ENCODE peak calls at places on chromosome 20, in six cellular contexts. H is A549, F is tibial nerve, I is Peyer's patch, X is lower leg skin, V is IMR-90. E is an unnamed sample.

GRCh38 chr20:25273046-25273445 is 25.2 kb downstream of the PYGB start:
- DNase-seq in H (no peak), X (peak), F (no peak), V (no peak), I (peak), E (no peak)

GRCh38 chr20:63580796-63581461 is 6.9 kb upstream of the HELZ2 start:
- DNase-seq in V (peak), I (peak), H (peak), F (peak), X (no peak), E (no peak)

GRCh38 chr20:43536817-43537440 is 21.9 kb upstream of the SGK2 start:
- DNase-seq in F (no peak), V (peak), H (no peak), I (no peak), X (peak), E (no peak)

GRCh38 chr20:38804682-38805501 is 605 bp upstream of the PPP1R16B start:
- DNase-seq in H (no peak), X (peak), V (no peak), I (peak), F (no peak), E (no peak)

GRCh38 chr20:64188682-64189529 is 24.7 kb downstream of the MYT1 start:
- DNase-seq in I (no peak), H (peak), F (peak), X (no peak), V (peak), E (no peak)

GRCh38 chr20:34062651-34063482 is 49.2 kb downstream of the EIF2S2 start:
- DNase-seq in F (no peak), V (peak), H (no peak), I (no peak), X (no peak), E (peak)

GRCh38 chr20:53321596-53321995 is 272.0 kb downstream of the ZNF217 start:
- DNase-seq in F (no peak), X (no peak), H (no peak), V (no peak), I (no peak), E (no peak)

GRCh38 chr20:41181567-41181966 is 44.2 kb downstream of the PLCG1 start:
- DNase-seq in X (peak), F (peak), I (peak), V (no peak), H (no peak), E (no peak)

GRCh38 chr20:38270869-38271608 is 10.5 kb upstream of the KIAA1755 start:
- DNase-seq in I (no peak), H (peak), V (peak), F (peak), X (peak), E (no peak)

GRCh38 chr20:36004045-36004444 is 35.7 kb downstream of the CNBD2 start:
- DNase-seq in V (no peak), X (no peak), H (no peak), I (no peak), F (no peak), E (no peak)

GRCh38 chr20:19757973-19758887 is at the start of gene RIN2:
- DNase-seq in V (peak), H (peak), X (peak), I (peak), F (peak), E (peak)
- TF ChIP-seq POLR2A in V (no peak), H (peak), X (no peak), I (peak), F (no peak), E (no peak)

GRCh38 chr20:59230385-59230784 is 66.8 kb downstream of the ZNF831 start:
- DNase-seq in X (no peak), I (no peak), H (no peak), F (no peak), V (no peak), E (no peak)
- TF ChIP-seq POLR2A in X (no peak), I (no peak), H (no peak), F (no peak), V (no peak), E (no peak)

GRCh38 chr20:57440678-57441509 is 49.7 kb downstream of the RBM38 start:
- DNase-seq in H (no peak), F (peak), V (peak), X (peak), I (no peak), E (no peak)
- TF ChIP-seq POLR2A in H (no peak), F (no peak), V (no peak), X (no peak), I (no peak), E (no peak)

DNA sequence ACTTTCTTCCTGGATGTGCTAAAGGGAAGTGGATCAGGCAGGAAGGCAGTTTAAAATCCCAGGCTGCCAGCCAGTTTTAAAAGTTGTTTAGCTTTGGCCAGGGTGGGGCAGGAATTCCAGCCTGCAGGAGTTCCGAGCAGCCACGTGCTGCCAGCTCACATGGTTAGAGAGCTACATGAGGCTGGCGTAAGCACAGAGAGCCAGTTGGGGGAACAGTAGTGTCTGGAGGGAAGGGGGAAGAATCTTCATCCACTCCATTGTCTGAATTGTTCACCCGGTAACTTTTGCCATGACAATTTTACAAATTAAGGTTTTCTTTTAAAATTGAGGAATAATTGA is 12.0 kb downstream of the CDC25B start:
- DNase-seq in V (peak), H (peak), I (no peak), X (peak), F (peak), E (no peak)
- TF ChIP-seq POLR2A in V (no peak), H (no peak), I (peak), X (no peak), F (no peak), E (no peak)

GRCh38 chr20:62539646-62540045 is 63.9 kb upstream of the GATA5 start:
- DNase-seq in I (no peak), X (no peak), F (no peak), V (no peak), H (no peak), E (no peak)
- TF ChIP-seq POLR2A in I (no peak), X (no peak), F (no peak), V (no peak), H (no peak), E (no peak)

GRCh38 chr20:60167840-60168239 is 209.6 kb downstream of the CDH26 start:
- DNase-seq in F (no peak), I (no peak), H (no peak), X (no peak), V (no peak), E (no peak)
- TF ChIP-seq POLR2A in F (no peak), I (no peak), H (no peak), X (no peak), V (no peak), E (no peak)

GRCh38 chr20:44691424-44692423 is 23.4 kb upstream of the CCN5 start:
- DNase-seq in H (no peak), V (no peak), F (peak), X (peak), I (no peak), E (no peak)
- TF ChIP-seq POLR2A in H (no peak), V (no peak), F (no peak), X (no peak), I (no peak), E (no peak)

DNA sequence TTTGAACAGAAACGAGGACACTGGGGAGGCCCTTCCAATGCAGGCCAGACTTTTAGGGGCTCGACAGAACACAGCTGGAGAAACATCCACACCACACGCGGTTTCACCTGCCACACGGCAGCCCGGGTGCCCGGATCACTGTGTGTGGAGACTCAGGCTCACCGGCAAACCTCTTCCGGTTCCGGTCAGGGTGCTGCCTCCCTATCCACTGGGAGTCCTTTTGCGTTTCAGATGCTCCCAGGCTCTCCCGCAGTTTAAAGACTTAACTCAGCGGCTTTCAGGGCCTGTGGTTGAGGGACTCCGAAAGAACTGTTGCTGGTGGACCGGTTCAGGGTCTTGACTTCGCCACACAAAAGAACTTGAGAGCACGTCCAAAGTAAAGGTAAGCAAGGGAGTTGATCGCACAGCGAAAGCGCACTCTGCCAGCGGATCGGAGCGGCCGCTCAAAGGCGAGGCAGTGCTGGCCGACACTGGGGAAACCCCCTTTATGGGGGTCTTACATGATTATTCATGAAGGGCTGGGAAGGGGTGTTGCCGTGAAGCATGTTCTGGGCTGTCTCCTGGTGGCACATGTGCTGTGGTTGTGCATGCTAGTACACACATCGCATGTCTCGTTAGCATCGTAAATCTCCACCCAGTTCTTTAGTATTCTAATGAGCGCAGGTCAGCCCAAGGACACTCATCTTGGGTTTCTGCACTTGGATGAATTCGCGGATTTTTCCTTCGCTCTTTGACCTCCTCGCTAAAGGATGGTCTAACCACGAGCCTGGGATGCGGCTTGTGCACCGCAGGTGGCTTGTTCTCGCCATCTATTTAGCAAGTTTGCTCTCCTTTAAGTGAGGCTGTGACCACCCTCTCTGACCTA is 180.3 kb downstream of the CDH26 start:
- DNase-seq in X (peak), V (peak), I (peak), H (no peak), F (no peak), E (peak)
- TF ChIP-seq POLR2A in X (no peak), V (no peak), I (no peak), H (no peak), F (no peak), E (no peak)